ENCODE peak calls at places on chromosomes 6 and 20, in four cellular contexts. G is hepatocyte, Q is HT1080, D is HuH-7. K is an unnamed sample.

GRCh38 chr20:58870293-58871014 is 17.9 kb downstream of the GNAS start:
- DNase-seq in G (peak), Q (peak), D (peak), K (peak)

GRCh38 chr20:45095753-45096371 is 5.1 kb downstream of the KCNS1 start:
- DNase-seq in G (peak), Q (peak), D (peak), K (peak)

GRCh38 chr6:130849501-130850039 is 22.4 kb downstream of the SMLR1 start:
- DNase-seq in G (no peak), Q (no peak), D (no peak), K (no peak)

GRCh38 chr20:764255-764654 is 4.0 kb downstream of the SLC52A3 start:
- DNase-seq in G (no peak), Q (no peak), D (no peak), K (no peak)

GRCh38 chr20:45611054-45611453 is 18.5 kb upstream of the WFDC10A start:
- DNase-seq in G (no peak), Q (peak), D (no peak), K (no peak)

GRCh38 chr6:13375360-13375878 is 47.1 kb upstream of the TBC1D7 start:
- DNase-seq in G (no peak), Q (peak), D (no peak), K (no peak)

GRCh38 chr6:52612336-52613096 is 35.7 kb upstream of the TRAM2 start:
- DNase-seq in G (no peak), Q (peak), D (no peak), K (no peak)

GRCh38 chr20:47950103-47950502 is 164.8 kb upstream of the SULF2 start:
- DNase-seq in G (peak), Q (peak), D (no peak), K (no peak)

GRCh38 chr20:15967334-15967733 is 605.9 kb downstream of the KIF16B start:
- DNase-seq in G (no peak), Q (no peak), D (no peak), K (no peak)

GRCh38 chr20:8673116-8673515 is 395.8 kb upstream of the PLCB4 start:
- DNase-seq in G (no peak), Q (no peak), D (no peak), K (no peak)

GRCh38 chr6:135586844-135587243 is 89.3 kb upstream of the AHI1 start:
- DNase-seq in G (no peak), Q (peak), D (no peak), K (no peak)

GRCh38 chr20:54156981-54157835 is 16.6 kb downstream of the CYP24A1 start:
- DNase-seq in G (no peak), Q (no peak), D (no peak), K (no peak)

GRCh38 chr20:62382306-62383198 is 4.4 kb upstream of the RPS21 start:
- DNase-seq in G (peak), Q (peak), D (peak), K (peak)

GRCh38 chr6:17987576-17988421 is at the start of gene KIF13A:
- DNase-seq in G (peak), Q (peak), D (peak), K (peak)

GRCh38 chr20:3923818-3924217 is 34.6 kb downstream of the PANK2 start:
- DNase-seq in G (no peak), Q (no peak), D (no peak), K (no peak)

GRCh38 chr6:111551521-111552231 is 54.0 kb downstream of the TRAF3IP2 start:
- DNase-seq in G (peak), Q (no peak), D (peak), K (peak)

GRCh38 chr6:144330588-144330987 is 45.5 kb downstream of the UTRN start:
- DNase-seq in G (peak), Q (no peak), D (no peak), K (no peak)

GRCh38 chr6:166761801-166762200 is 134.8 kb upstream of the RPS6KA2 start:
- DNase-seq in G (no peak), Q (no peak), D (no peak), K (no peak)

GRCh38 chr20:22723659-22724058 is 139.3 kb upstream of the FOXA2 start:
- DNase-seq in G (no peak), Q (no peak), D (no peak), K (no peak)

GRCh38 chr20:17225891-17226409 is 890 bp upstream of the PCSK2 start:
- DNase-seq in G (peak), Q (no peak), D (no peak), K (no peak)

GRCh38 chr6:56297022-56297995 is 49.9 kb upstream of the COL21A1 start:
- DNase-seq in G (no peak), Q (peak), D (no peak), K (no peak)

GRCh38 chr20:41140226-41141133 is 3.1 kb downstream of the PLCG1 start:
- DNase-seq in G (no peak), Q (no peak), D (no peak), K (peak)

K was measured in HepG2.